ENCODE peak calls at places on chromosomes 11 and 22, in nine cellular contexts. W is HepG2, X is body of pancreas, N is endothelial cell of umbilical vein, A is esophagus squamous epithelium, V is uterus, S is AG04450, F is lower leg skin, J is astrocyte of the cerebellum. O is an unnamed sample.

GRCh38 chr11:65557280-65558001 is 718 bp downstream of the LTBP3 start:
- DNase-seq in V (peak; percentile 40), J (no peak), S (no peak), N (peak; percentile 23), F (no peak), A (no peak), W (peak; percentile 63), X (no peak), O (no peak)

GRCh38 chr11:75052457-75052856 is 44.2 kb downstream of the OR2AT4 start:
- DNase-seq in J (no peak), W (no peak), N (no peak), X (no peak), S (no peak), V (no peak), F (no peak), A (no peak), O (no peak)

GRCh38 chr11:43918662-43919061 is 23.8 kb upstream of the C11orf96 start:
- DNase-seq in F (no peak), W (no peak), S (no peak), N (no peak), V (no peak), J (no peak), A (no peak), X (no peak), O (no peak)

GRCh38 chr22:40792451-40792850 is 26.7 kb downstream of the SLC25A17 start:
- DNase-seq in X (no peak), J (no peak), W (no peak), F (no peak), N (no peak), V (no peak), S (no peak), A (no peak), O (no peak)

GRCh38 chr22:43570531-43571144 is 158.8 kb downstream of the MPPED1 start:
- DNase-seq in F (no peak), X (no peak), S (no peak), V (no peak), W (no peak), A (no peak), N (no peak), J (no peak), O (no peak)

GRCh38 chr22:43843783-43844530 is 18.4 kb downstream of the SULT4A1 start:
- DNase-seq in J (no peak), N (no peak), A (no peak), S (no peak), V (no peak), X (no peak), F (no peak), W (no peak), O (no peak)

GRCh38 chr11:109845437-109845836 is 247.8 kb upstream of the ZC3H12C start:
- DNase-seq in F (no peak), N (no peak), W (no peak), X (no peak), A (no peak), J (no peak), S (no peak), V (no peak), O (no peak)

GRCh38 chr11:76379811-76380160 is 1.1 kb downstream of the THAP12 start:
- DNase-seq in A (no peak), X (no peak), W (no peak), S (no peak), V (no peak), N (no peak), F (no peak), J (no peak), O (no peak)

GRCh38 chr11:116309446-116309845 is 463.3 kb downstream of the BUD13 start:
- DNase-seq in W (no peak), V (no peak), J (no peak), A (no peak), N (no peak), X (no peak), S (no peak), F (no peak), O (no peak)

GRCh38 chr11:27055065-27055682 is 14.6 kb downstream of the BBOX1 start:
- DNase-seq in J (peak; percentile 20), N (no peak), W (peak; percentile 96), S (no peak), V (no peak), A (no peak), F (no peak), X (no peak), O (no peak)

GRCh38 chr11:96051820-96052219 is 127.9 kb upstream of the MTMR2 start:
- DNase-seq in J (no peak), S (no peak), W (no peak), A (no peak), F (no peak), X (no peak), N (no peak), V (no peak), O (peak; percentile 59)

GRCh38 chr11:61514050-61514917 is 5.7 kb downstream of the LRRC10B start:
- DNase-seq in N (no peak), A (no peak), V (no peak), S (no peak), X (no peak), J (no peak), W (no peak), F (no peak), O (no peak)

DNA sequence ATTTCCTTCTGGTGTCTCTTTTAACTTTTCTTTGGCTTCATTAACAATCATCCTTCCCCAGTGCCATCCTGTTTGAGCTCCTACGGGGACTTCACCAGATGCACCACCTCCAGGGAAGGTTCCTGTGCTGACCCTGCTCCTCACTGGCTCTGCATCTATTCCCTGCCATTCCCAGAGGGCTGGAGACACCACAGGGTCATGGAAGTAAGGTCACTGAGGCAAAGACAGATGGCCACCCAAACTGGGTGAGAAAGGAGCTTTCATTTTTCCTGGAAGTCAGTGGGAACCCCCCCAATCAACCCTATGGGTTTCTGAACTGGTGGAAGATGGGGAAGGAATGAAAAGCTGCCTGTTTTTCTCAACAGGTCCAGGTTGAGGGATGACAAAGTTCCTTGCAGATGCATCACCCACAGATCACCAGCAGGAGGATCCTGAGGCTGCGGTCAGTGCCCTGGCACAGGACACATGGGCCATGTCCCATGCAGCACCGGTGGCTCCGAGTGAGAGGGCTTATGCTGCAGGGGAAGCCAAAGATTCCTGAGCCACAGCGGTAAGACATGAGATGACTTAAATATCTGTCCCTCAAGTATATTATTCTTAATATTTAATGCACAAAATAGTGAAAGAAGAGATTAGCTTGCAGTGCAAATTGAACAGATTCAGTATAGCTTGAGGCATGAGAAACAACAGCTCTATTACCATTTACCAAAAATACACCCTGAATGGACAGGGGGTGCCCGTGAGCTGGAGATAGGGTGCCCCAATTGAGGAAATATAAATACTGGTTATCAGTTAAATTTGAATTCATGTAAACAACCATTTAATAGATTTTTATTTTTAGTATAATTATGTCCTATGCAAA is 73.0 kb upstream of the VPREB1 start:
- DNase-seq in X (no peak), W (no peak), A (no peak), F (no peak), J (no peak), N (no peak), V (no peak), S (no peak), O (peak; percentile 13)
- TF ChIP-seq CTCF in X (no peak), W (peak; percentile 43), A (no peak), F (no peak), J (peak; percentile 28), N (peak; percentile 9), V (no peak), S (peak; percentile 41), O (peak; percentile 48)

GRCh38 chr11:62688481-62688880 is 849 bp downstream of the LRRN4CL start:
- DNase-seq in X (no peak), W (no peak), N (no peak), F (no peak), A (no peak), V (no peak), S (no peak), J (no peak), O (no peak)
- H3K4me3 ChIP-seq in X (no peak overlapping the region), W (no peak overlapping the region), N (no peak overlapping the region), F (no peak overlapping the region), A (no peak overlapping the region), V (peak overlapping the region; percentile 34), S (peak overlapping the region; percentile 10), J (no peak overlapping the region), O (no peak overlapping the region)

GRCh38 chr11:13859986-13860385 is 102.5 kb upstream of the SPON1 start:
- DNase-seq in X (no peak), W (no peak), F (no peak), S (no peak), J (no peak), A (no peak), N (no peak), V (no peak), O (no peak)
- TF ChIP-seq CTCF in X (no peak), W (no peak), F (no peak), S (no peak), J (no peak), A (no peak), N (no peak), V (no peak), O (no peak)

GRCh38 chr11:2791139-2791520 is 91.3 kb upstream of the KCNQ1OT1 start:
- DNase-seq in V (peak; percentile 12), J (no peak), S (no peak), X (peak; percentile 11), F (no peak), W (no peak), A (no peak), N (no peak), O (no peak)
- H3K4me3 ChIP-seq in V (no peak overlapping the region), J (no peak overlapping the region), S (no peak overlapping the region), X (no peak overlapping the region), F (no peak overlapping the region), W (no peak overlapping the region), A (peak overlapping the region; percentile 43), N (no peak overlapping the region), O (no peak overlapping the region)